ENCODE peak calls at places on chromosomes 11 and 22, in five cellular contexts. One of them, this sample, is unnamed. For H4K20me1, the result is how much of the 10 kb centered on the place peaks cover.

GRCh38 chr11:129012880-129013279 is 70.2 kb upstream of the TP53AIP1 start:
- DNase-seq in hepatocyte: no peak
- DNase-seq in H1: no peak
- DNase-seq in GM23248: no peak
- DNase-seq in IMR-90: no peak
- DNase-seq in this sample: no peak

GRCh38 chr22:24089951-24090350 is 78.8 kb downstream of the CABIN1 start:
- DNase-seq in GM23248: no peak
- DNase-seq in IMR-90: no peak
- DNase-seq in H1: no peak
- DNase-seq in hepatocyte: no peak
- DNase-seq in this sample: no peak

GRCh38 chr11:71444811-71445210 is 3.4 kb downstream of the DHCR7 start:
- DNase-seq in H1: no peak
- DNase-seq in GM23248: no peak
- DNase-seq in hepatocyte: no peak
- DNase-seq in IMR-90: no peak
- DNase-seq in this sample: no peak

GRCh38 chr11:75500742-75501141 is 25.0 kb downstream of the GDPD5 start:
- DNase-seq in H1: no peak
- DNase-seq in hepatocyte: no peak
- DNase-seq in IMR-90: no peak
- DNase-seq in GM23248: no peak
- DNase-seq in this sample: no peak

GRCh38 chr22:25008666-25009065 is 56.1 kb downstream of the KIAA1671 start:
- DNase-seq in hepatocyte: no peak
- DNase-seq in H1: no peak
- DNase-seq in GM23248: no peak
- DNase-seq in IMR-90: no peak
- DNase-seq in this sample: no peak

GRCh38 chr11:45538939-45539338 is 126.5 kb downstream of the CHST1 start:
- DNase-seq in hepatocyte: no peak
- DNase-seq in IMR-90: no peak
- DNase-seq in H1: no peak
- DNase-seq in GM23248: peak
- DNase-seq in this sample: no peak

GRCh38 chr11:87347860-87348259 is 310.1 kb downstream of the TMEM135 start:
- DNase-seq in GM23248: no peak
- DNase-seq in H1: no peak
- DNase-seq in IMR-90: no peak
- DNase-seq in hepatocyte: no peak
- DNase-seq in this sample: no peak

GRCh38 chr11:118206612-118207031 is 18.2 kb downstream of the JAML start:
- DNase-seq in H1: no peak
- DNase-seq in IMR-90: no peak
- DNase-seq in hepatocyte: no peak
- DNase-seq in GM23248: no peak
- DNase-seq in this sample: no peak

GRCh38 chr11:27158763-27159679 is 118.4 kb downstream of the BBOX1 start:
- DNase-seq in hepatocyte: peak
- DNase-seq in GM23248: peak
- DNase-seq in H1: peak
- DNase-seq in IMR-90: peak
- DNase-seq in this sample: peak

GRCh38 chr22:45516923-45517675 is 14.4 kb downstream of the FBLN1 start:
- DNase-seq in H1: no peak
- DNase-seq in GM23248: peak
- DNase-seq in IMR-90: peak
- DNase-seq in hepatocyte: no peak
- DNase-seq in this sample: peak

GRCh38 chr11:74492084-74492483 is 1.4 kb downstream of the LIPT2 start:
- DNase-seq in GM23248: no peak
- DNase-seq in IMR-90: no peak
- DNase-seq in hepatocyte: no peak
- DNase-seq in H1: no peak
- DNase-seq in this sample: no peak

GRCh38 chr11:371716-372590 is 2.7 kb downstream of the B4GALNT4 start:
- DNase-seq in IMR-90: no peak
- DNase-seq in GM23248: no peak
- DNase-seq in hepatocyte: no peak
- DNase-seq in H1: no peak
- DNase-seq in this sample: no peak

GRCh38 chr22:50139843-50140415 is 30.6 kb upstream of the PANX2 start:
- DNase-seq in H1: no peak
- DNase-seq in hepatocyte: peak
- DNase-seq in IMR-90: no peak
- DNase-seq in GM23248: no peak
- DNase-seq in this sample: no peak

GRCh38 chr11:14413307-14414072 is 54.5 kb upstream of the RRAS2 start:
- DNase-seq in H1: peak
- DNase-seq in hepatocyte: no peak
- DNase-seq in IMR-90: peak
- DNase-seq in GM23248: peak
- DNase-seq in this sample: peak

GRCh38 chr11:77074205-77074604 is 7.4 kb downstream of the CAPN5 start:
- DNase-seq in IMR-90: no peak
- DNase-seq in GM23248: no peak
- DNase-seq in hepatocyte: no peak
- DNase-seq in H1: no peak
- DNase-seq in this sample: no peak

GRCh38 chr11:11584446-11584810 is 37.4 kb downstream of the GALNT18 start:
- DNase-seq in hepatocyte: peak
- DNase-seq in H1: no peak
- DNase-seq in IMR-90: peak
- DNase-seq in GM23248: peak
- DNase-seq in this sample: peak

GRCh38 chr22:30872282-30873041 is 96.1 kb downstream of the MORC2 start:
- DNase-seq in H1: no peak
- DNase-seq in GM23248: no peak
- DNase-seq in hepatocyte: no peak
- DNase-seq in IMR-90: no peak
- DNase-seq in this sample: no peak

GRCh38 chr11:45652781-45653180 is 12.6 kb downstream of the CHST1 start:
- DNase-seq in hepatocyte: no peak
- DNase-seq in H1: no peak
- DNase-seq in GM23248: peak
- DNase-seq in IMR-90: peak
- DNase-seq in this sample: peak

GRCh38 chr11:75041263-75041662 is 52.5 kb downstream of the NEU3 start:
- DNase-seq in hepatocyte: no peak
- DNase-seq in IMR-90: no peak
- DNase-seq in GM23248: no peak
- DNase-seq in H1: no peak
- DNase-seq in this sample: no peak

GRCh38 chr11:2741377-2742131 is 41.8 kb upstream of the KCNQ1OT1 start:
- DNase-seq in IMR-90: peak
- DNase-seq in H1: no peak
- DNase-seq in hepatocyte: peak
- DNase-seq in GM23248: peak
- DNase-seq in this sample: peak

GRCh38 chr22:43151251-43152000 is at the start of gene TSPO:
- DNase-seq in GM23248: peak
- DNase-seq in hepatocyte: peak
- DNase-seq in IMR-90: peak
- DNase-seq in H1: no peak
- DNase-seq in this sample: peak

GRCh38 chr22:49767355-49768062 is 60.2 kb downstream of the BRD1 start:
- DNase-seq in hepatocyte: peak
- DNase-seq in GM23248: peak
- DNase-seq in H1: peak
- DNase-seq in IMR-90: peak
- DNase-seq in this sample: peak

GRCh38 chr11:9757809-9758675 is 94.2 kb downstream of the SWAP70 start:
- DNase-seq in hepatocyte: peak
- DNase-seq in IMR-90: peak
- DNase-seq in H1: no peak
- DNase-seq in GM23248: peak
- DNase-seq in this sample: peak

GRCh38 chr11:45919806-45920530 is 2.3 kb upstream of the PEX16 start:
- DNase-seq in IMR-90: no peak
- DNase-seq in hepatocyte: no peak
- DNase-seq in GM23248: no peak
- DNase-seq in H1: no peak
- DNase-seq in this sample: no peak

GRCh38 chr11:64549969-64550368 is 41.1 kb upstream of the SLC22A12 start:
- DNase-seq in IMR-90: no peak
- DNase-seq in hepatocyte: no peak
- DNase-seq in H1: no peak
- DNase-seq in GM23248: no peak
- DNase-seq in this sample: no peak

GRCh38 chr11:64558065-64558745 is 32.8 kb upstream of the SLC22A12 start:
- DNase-seq in GM23248: peak
- DNase-seq in IMR-90: no peak
- DNase-seq in hepatocyte: no peak
- DNase-seq in H1: no peak
- DNase-seq in this sample: no peak

GRCh38 chr11:64556044-64556720 is 34.8 kb upstream of the SLC22A12 start:
- DNase-seq in H1: no peak
- DNase-seq in hepatocyte: no peak
- DNase-seq in GM23248: no peak
- DNase-seq in IMR-90: no peak
- DNase-seq in this sample: no peak

GRCh38 chr11:64556721-64557250 is 34.2 kb upstream of the SLC22A12 start:
- DNase-seq in hepatocyte: no peak
- DNase-seq in H1: no peak
- DNase-seq in IMR-90: no peak
- DNase-seq in GM23248: no peak
- DNase-seq in this sample: no peak

DNA sequence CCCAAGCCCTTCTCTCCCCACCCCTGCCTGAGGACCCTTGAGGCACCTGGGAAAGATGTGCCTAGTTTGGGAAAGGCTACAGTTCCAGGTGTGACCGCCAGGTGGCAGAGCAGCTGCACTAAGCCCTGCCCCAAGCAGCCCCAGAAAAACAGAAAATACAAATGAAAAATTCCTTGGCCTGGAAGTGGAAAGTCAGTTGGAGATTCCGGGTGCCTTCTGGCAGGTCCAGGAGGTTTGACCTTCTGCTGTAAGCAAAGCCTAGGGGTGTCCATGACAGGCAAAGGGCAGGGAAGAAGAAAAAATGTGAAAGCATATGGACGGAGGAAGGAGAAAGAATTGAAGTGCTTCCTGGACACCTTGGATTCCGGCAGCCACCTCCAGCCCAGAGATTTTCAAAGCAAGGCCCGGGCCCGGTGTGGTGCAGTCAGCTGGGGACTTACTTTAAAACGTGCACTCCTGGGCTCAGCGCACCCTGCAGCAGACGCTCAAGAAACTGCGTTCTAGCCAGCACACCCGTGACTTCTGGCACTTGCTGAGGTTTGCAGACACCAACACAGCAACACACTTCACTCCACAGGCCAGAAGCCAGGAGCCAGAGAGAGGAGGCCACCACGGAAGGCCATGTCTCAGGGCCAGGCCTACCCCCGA is 37.3 kb upstream of the SLC22A12 start:
- DNase-seq in H1: no peak
- DNase-seq in GM23248: peak
- DNase-seq in hepatocyte: peak
- DNase-seq in IMR-90: peak
- DNase-seq in this sample: peak
- H3K4me3 ChIP-seq in H1: no peak
- H3K4me3 ChIP-seq in GM23248: no peak
- H3K4me3 ChIP-seq in hepatocyte: no peak
- H3K4me3 ChIP-seq in IMR-90: no peak
- H3K4me3 ChIP-seq in this sample: no peak

GRCh38 chr22:32839776-32840571 is 38.5 kb downstream of the TIMP3 start:
- DNase-seq in H1: no peak
- DNase-seq in GM23248: peak
- DNase-seq in hepatocyte: peak
- DNase-seq in IMR-90: peak
- DNase-seq in this sample: no peak
- H4K20me1 ChIP-seq in H1: under half
- H4K20me1 ChIP-seq in GM23248: half or more
- H4K20me1 ChIP-seq in hepatocyte: under half
- H4K20me1 ChIP-seq in IMR-90: half or more
- H4K20me1 ChIP-seq in this sample: under half

GRCh38 chr22:37803195-37803635 is 4.5 kb upstream of the GCAT start:
- DNase-seq in H1: no peak
- DNase-seq in hepatocyte: no peak
- DNase-seq in IMR-90: no peak
- DNase-seq in GM23248: no peak
- DNase-seq in this sample: no peak
- H3K4me3 ChIP-seq in H1: peak
- H3K4me3 ChIP-seq in hepatocyte: peak
- H3K4me3 ChIP-seq in IMR-90: no peak
- H3K4me3 ChIP-seq in GM23248: peak
- H3K4me3 ChIP-seq in this sample: peak

DNA sequence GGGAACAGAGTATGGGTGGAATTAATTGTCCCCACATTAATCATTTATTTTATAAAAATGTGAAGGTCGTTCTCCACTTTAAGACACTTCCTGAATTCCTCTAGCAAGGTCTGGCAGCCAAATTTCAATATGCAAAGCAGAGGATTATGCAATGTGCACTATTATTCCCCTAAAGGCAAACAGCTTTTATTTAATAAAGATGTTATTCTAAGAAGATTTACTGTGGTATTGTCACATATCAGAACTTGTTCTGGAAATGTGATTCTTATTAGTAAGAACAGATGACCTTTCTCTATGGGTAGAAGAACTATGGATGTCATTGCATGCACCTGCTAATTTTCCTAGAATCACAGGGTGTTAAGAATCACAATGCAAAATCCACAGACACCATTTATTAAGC is 1128.8 kb upstream of the CCDC90B start:
- DNase-seq in H1: no peak
- DNase-seq in IMR-90: no peak
- DNase-seq in hepatocyte: no peak
- DNase-seq in GM23248: no peak
- DNase-seq in this sample: no peak
- H4K20me1 ChIP-seq in H1: under half
- H4K20me1 ChIP-seq in IMR-90: under half
- H4K20me1 ChIP-seq in hepatocyte: under half
- H4K20me1 ChIP-seq in GM23248: under half
- H4K20me1 ChIP-seq in this sample: under half

GRCh38 chr11:114366331-114367243 is 33.7 kb downstream of the C11orf71 start:
- DNase-seq in IMR-90: peak
- DNase-seq in GM23248: peak
- DNase-seq in H1: no peak
- DNase-seq in hepatocyte: no peak
- DNase-seq in this sample: peak
- H3K4me3 ChIP-seq in IMR-90: no peak
- H3K4me3 ChIP-seq in GM23248: peak
- H3K4me3 ChIP-seq in H1: no peak
- H3K4me3 ChIP-seq in hepatocyte: no peak
- H3K4me3 ChIP-seq in this sample: no peak

DNA sequence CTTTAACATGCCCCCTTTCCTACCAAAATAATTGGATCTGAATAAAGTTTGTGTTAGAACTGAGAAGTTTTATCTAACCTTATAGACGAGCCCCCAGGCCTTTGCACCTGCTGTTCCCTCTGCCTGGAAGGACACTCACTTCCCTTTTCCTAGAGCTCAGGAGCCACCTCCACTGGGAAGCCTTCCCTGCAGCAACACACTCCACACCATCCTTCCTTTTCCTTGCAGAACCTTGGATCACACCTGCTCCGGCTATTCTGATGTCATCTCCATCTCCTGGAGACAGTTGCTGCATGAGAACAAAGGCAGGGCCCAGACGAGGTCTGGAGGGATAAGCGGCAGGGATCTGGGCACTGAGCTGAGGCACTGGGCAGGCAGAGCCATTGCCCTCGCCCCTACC is 22.6 kb upstream of the MYOD1 start:
- DNase-seq in H1: no peak
- DNase-seq in IMR-90: no peak
- DNase-seq in GM23248: no peak
- DNase-seq in hepatocyte: no peak
- DNase-seq in this sample: no peak
- H4K20me1 ChIP-seq in H1: under half
- H4K20me1 ChIP-seq in IMR-90: under half
- H4K20me1 ChIP-seq in GM23248: under half
- H4K20me1 ChIP-seq in hepatocyte: under half
- H4K20me1 ChIP-seq in this sample: under half

This sample was measured in fibroblast of lung.